ENCODE peak calls at places on chromosomes 12 and 14, in five cellular contexts. One of them, this sample, is unnamed.

GRCh38 chr12:75589801-75590200 is 78.4 kb upstream of the KRR1 start:
- DNase-seq in activated CD4-positive, alpha-beta T cell treated with anti-CD3 and anti-CD28 coated beads, Interleukin-2, amount 10 ng/mL, durations not matched to agents 7 days and 5 days: no peak
- DNase-seq in right cardiac atrium: no peak
- DNase-seq in mesothelial cell of epicardium: no peak
- DNase-seq in Karpas-422: no peak
- DNase-seq in this sample: no peak

GRCh38 chr12:12156835-12157234 is 86.1 kb downstream of the BCL2L14 start:
- DNase-seq in activated CD4-positive, alpha-beta T cell treated with anti-CD3 and anti-CD28 coated beads, Interleukin-2, amount 10 ng/mL, durations not matched to agents 7 days and 5 days: no peak
- DNase-seq in right cardiac atrium: no peak
- DNase-seq in mesothelial cell of epicardium: no peak
- DNase-seq in Karpas-422: no peak
- DNase-seq in this sample: no peak

GRCh38 chr12:91922674-91923073 is 223.0 kb downstream of the BTG1 start:
- DNase-seq in activated CD4-positive, alpha-beta T cell treated with anti-CD3 and anti-CD28 coated beads, Interleukin-2, amount 10 ng/mL, durations not matched to agents 7 days and 5 days: no peak
- DNase-seq in right cardiac atrium: no peak
- DNase-seq in mesothelial cell of epicardium: no peak
- DNase-seq in Karpas-422: no peak
- DNase-seq in this sample: no peak

GRCh38 chr14:37550511-37550910 is 44.5 kb downstream of the FOXA1 start:
- DNase-seq in activated CD4-positive, alpha-beta T cell treated with anti-CD3 and anti-CD28 coated beads, Interleukin-2, amount 10 ng/mL, durations not matched to agents 7 days and 5 days: no peak
- DNase-seq in right cardiac atrium: no peak
- DNase-seq in mesothelial cell of epicardium: no peak
- DNase-seq in Karpas-422: no peak
- DNase-seq in this sample: no peak

GRCh38 chr12:130700492-130701401 is 15.4 kb downstream of the RIMBP2 start:
- DNase-seq in activated CD4-positive, alpha-beta T cell treated with anti-CD3 and anti-CD28 coated beads, Interleukin-2, amount 10 ng/mL, durations not matched to agents 7 days and 5 days: no peak
- DNase-seq in right cardiac atrium: no peak
- DNase-seq in mesothelial cell of epicardium: no peak
- DNase-seq in Karpas-422: no peak
- DNase-seq in this sample: no peak

GRCh38 chr12:100799770-100800169 is 5.2 kb downstream of the ANO4 start:
- DNase-seq in activated CD4-positive, alpha-beta T cell treated with anti-CD3 and anti-CD28 coated beads, Interleukin-2, amount 10 ng/mL, durations not matched to agents 7 days and 5 days: no peak
- DNase-seq in right cardiac atrium: no peak
- DNase-seq in mesothelial cell of epicardium: no peak
- DNase-seq in Karpas-422: no peak
- DNase-seq in this sample: peak; percentile 30

GRCh38 chr14:68979021-68979721 is at the start of gene ACTN1:
- DNase-seq in activated CD4-positive, alpha-beta T cell treated with anti-CD3 and anti-CD28 coated beads, Interleukin-2, amount 10 ng/mL, durations not matched to agents 7 days and 5 days: peak; percentile 42
- DNase-seq in right cardiac atrium: peak; percentile 96
- DNase-seq in mesothelial cell of epicardium: peak; percentile 86
- DNase-seq in Karpas-422: peak; percentile 47
- DNase-seq in this sample: peak; percentile 87

GRCh38 chr12:7933255-7933726 is 2.7 kb downstream of the SLC2A3 start:
- DNase-seq in activated CD4-positive, alpha-beta T cell treated with anti-CD3 and anti-CD28 coated beads, Interleukin-2, amount 10 ng/mL, durations not matched to agents 7 days and 5 days: peak; percentile 85
- DNase-seq in right cardiac atrium: peak; percentile 72
- DNase-seq in mesothelial cell of epicardium: peak; percentile 71
- DNase-seq in Karpas-422: peak; percentile 95
- DNase-seq in this sample: peak; percentile 63

GRCh38 chr12:121837680-121838079 is 21.0 kb downstream of the HPD start:
- DNase-seq in activated CD4-positive, alpha-beta T cell treated with anti-CD3 and anti-CD28 coated beads, Interleukin-2, amount 10 ng/mL, durations not matched to agents 7 days and 5 days: no peak
- DNase-seq in right cardiac atrium: no peak
- DNase-seq in mesothelial cell of epicardium: no peak
- DNase-seq in Karpas-422: no peak
- DNase-seq in this sample: no peak

GRCh38 chr12:122527478-122527944 is 462 bp downstream of the KNTC1 start:
- DNase-seq in activated CD4-positive, alpha-beta T cell treated with anti-CD3 and anti-CD28 coated beads, Interleukin-2, amount 10 ng/mL, durations not matched to agents 7 days and 5 days: peak; percentile 61
- DNase-seq in right cardiac atrium: no peak
- DNase-seq in mesothelial cell of epicardium: peak; percentile 39
- DNase-seq in Karpas-422: peak; percentile 86
- DNase-seq in this sample: no peak

GRCh38 chr14:60862283-60862682 is 118.6 kb downstream of the TRMT5 start:
- DNase-seq in activated CD4-positive, alpha-beta T cell treated with anti-CD3 and anti-CD28 coated beads, Interleukin-2, amount 10 ng/mL, durations not matched to agents 7 days and 5 days: no peak
- DNase-seq in right cardiac atrium: no peak
- DNase-seq in mesothelial cell of epicardium: peak; percentile 56
- DNase-seq in Karpas-422: peak; percentile 86
- DNase-seq in this sample: no peak

GRCh38 chr14:30779210-30779609 is 95.1 kb upstream of the COCH start:
- DNase-seq in activated CD4-positive, alpha-beta T cell treated with anti-CD3 and anti-CD28 coated beads, Interleukin-2, amount 10 ng/mL, durations not matched to agents 7 days and 5 days: no peak
- DNase-seq in right cardiac atrium: no peak
- DNase-seq in mesothelial cell of epicardium: no peak
- DNase-seq in Karpas-422: no peak
- DNase-seq in this sample: no peak

GRCh38 chr14:23589606-23590005 is 11.0 kb upstream of the JPH4 start:
- DNase-seq in activated CD4-positive, alpha-beta T cell treated with anti-CD3 and anti-CD28 coated beads, Interleukin-2, amount 10 ng/mL, durations not matched to agents 7 days and 5 days: no peak
- DNase-seq in right cardiac atrium: no peak
- DNase-seq in mesothelial cell of epicardium: no peak
- DNase-seq in Karpas-422: no peak
- DNase-seq in this sample: no peak